ENCODE peak calls at places on chromosome 15, in four cellular contexts. Y, Q, H and J are unnamed samples.

GRCh38 chr15:99433026-99433756 is 132.6 kb upstream of the MEF2A start:
- DNase-seq in Y (no peak), H (no peak), Q (peak; percentile 78), J (peak; percentile 64)

GRCh38 chr15:60582370-60583036 is 103.6 kb upstream of the ICE2 start:
- DNase-seq in Q (peak; percentile 24), H (no peak), Y (no peak), J (peak; percentile 40)

GRCh38 chr15:60121845-60122244 is 117.7 kb downstream of the FOXB1 start:
- DNase-seq in H (no peak), Q (no peak), Y (no peak), J (no peak)

GRCh38 chr15:48855501-48856440 is 22.2 kb upstream of the EID1 start:
- DNase-seq in Q (no peak), H (peak; percentile 22), Y (no peak), J (no peak)

GRCh38 chr15:52657338-52657737 is 21.9 kb downstream of the ATOSA start:
- DNase-seq in Y (peak; percentile 41), H (no peak), Q (no peak), J (no peak)

GRCh38 chr15:42070966-42071350 is 23.4 kb downstream of the PLA2G4D start:
- DNase-seq in Y (no peak), Q (no peak), H (no peak), J (no peak)

GRCh38 chr15:92914103-92914499 is 14.0 kb downstream of the CHD2 start:
- DNase-seq in Q (no peak), Y (no peak), H (no peak), J (no peak)

GRCh38 chr15:45473068-45473467 is 49.5 kb downstream of the SLC30A4 start:
- DNase-seq in Q (no peak), H (no peak), Y (no peak), J (no peak)

GRCh38 chr15:45669422-45669821 is 34.6 kb downstream of the SQOR start:
- DNase-seq in Q (no peak), H (no peak), Y (no peak), J (no peak)

GRCh38 chr15:74505837-74506514 is 35.0 kb upstream of the ARID3B start:
- DNase-seq in Y (no peak), H (no peak), Q (no peak), J (no peak)

GRCh38 chr15:92091155-92091734 is 237.7 kb downstream of the SLCO3A1 start:
- DNase-seq in H (peak; percentile 80), Y (no peak), Q (no peak), J (no peak)

GRCh38 chr15:58608129-58608590 is 141.3 kb downstream of the ADAM10 start:
- DNase-seq in Y (peak; percentile 62), Q (no peak), H (no peak), J (no peak)

GRCh38 chr15:27527490-27528067 is 556.6 kb downstream of the GABRG3 start:
- DNase-seq in Q (no peak), H (peak; percentile 19), Y (no peak), J (no peak)

GRCh38 chr15:90190606-90191343 is 10.4 kb upstream of the SEMA4B start:
- DNase-seq in Q (peak; percentile 62), H (no peak), Y (no peak), J (no peak)

GRCh38 chr15:42696626-42697025 is 40.3 kb downstream of the CDAN1 start:
- DNase-seq in Q (no peak), H (no peak), Y (no peak), J (no peak)

GRCh38 chr15:27828721-27829120 is 270.4 kb downstream of the OCA2 start:
- DNase-seq in H (no peak), Q (no peak), Y (no peak), J (no peak)

GRCh38 chr15:40928351-40928974 is 677 bp upstream of the DLL4 start:
- DNase-seq in Q (no peak), Y (no peak), H (peak; percentile 55), J (no peak)

GRCh38 chr15:88166330-88166993 is 90.1 kb downstream of the NTRK3 start:
- DNase-seq in H (peak; percentile 72), Y (no peak), Q (peak; percentile 24), J (no peak)

GRCh38 chr15:74710349-74711094 is 14.7 kb upstream of the EDC3 start:
- DNase-seq in Q (no peak), H (no peak), Y (no peak), J (no peak)

GRCh38 chr15:50148362-50148963 is 29.4 kb upstream of the ATP8B4 start:
- DNase-seq in H (peak; percentile 88), Q (no peak), Y (peak; percentile 37), J (no peak)

GRCh38 chr15:38455096-38455495 is 1.2 kb downstream of the FAM98B start:
- DNase-seq in Y (no peak), H (no peak), Q (no peak), J (no peak)

GRCh38 chr15:71761649-71762048 is 48.7 kb upstream of the NR2E3 start:
- DNase-seq in Q (no peak), Y (peak; percentile 45), H (no peak), J (no peak)

GRCh38 chr15:81356252-81356651 is 17.8 kb downstream of the TMC3 start:
- DNase-seq in Y (no peak), H (no peak), Q (no peak), J (no peak)

GRCh38 chr15:99110093-99110492 is 5.2 kb downstream of the SYNM start:
- DNase-seq in Y (no peak), Q (no peak), H (no peak), J (no peak)

GRCh38 chr15:30046414-30046813 is 36.3 kb upstream of the GOLGA8J start:
- DNase-seq in H (no peak), Q (no peak), Y (no peak), J (no peak)

GRCh38 chr15:40857601-40858351 is 13.9 kb downstream of the SPINT1 start:
- DNase-seq in H (peak; percentile 72), Y (peak; percentile 30), Q (peak; percentile 89), J (peak; percentile 87)

GRCh38 chr15:72722071-72722696 is 36.2 kb downstream of the BBS4 start:
- DNase-seq in Q (peak; percentile 49), Y (peak; percentile 47), H (peak; percentile 78), J (peak; percentile 41)

GRCh38 chr15:47384316-47384715 is 333.0 kb upstream of the SEMA6D start:
- DNase-seq in H (peak; percentile 55), Y (peak; percentile 77), Q (no peak), J (no peak)

GRCh38 chr15:90234519-90234988 is 545 bp downstream of the GDPGP1 start:
- DNase-seq in H (no peak), Q (no peak), Y (no peak), J (no peak)

GRCh38 chr15:75677601-75678323 is 30.1 kb downstream of the SNX33 start:
- DNase-seq in Y (no peak), H (peak; percentile 38), Q (no peak), J (no peak)

GRCh38 chr15:80202641-80203360 is 49.2 kb downstream of the CTXND1 start:
- DNase-seq in Y (no peak), Q (no peak), H (no peak), J (no peak)

GRCh38 chr15:39582286-39582976 is 1.6 kb downstream of the THBS1 start:
- DNase-seq in Q (no peak), Y (no peak), H (no peak), J (no peak)

GRCh38 chr15:25136119-25136518 is 181.3 kb downstream of the SNRPN start:
- DNase-seq in Y (no peak), H (peak; percentile 57), Q (no peak), J (no peak)

GRCh38 chr15:58597943-58598828 is 151.3 kb downstream of the ADAM10 start:
- DNase-seq in Q (no peak), Y (no peak), H (no peak), J (no peak)

GRCh38 chr15:83653288-83653638 is 660 bp upstream of the ADAMTSL3 start:
- DNase-seq in Y (no peak), Q (no peak), H (no peak), J (no peak)

GRCh38 chr15:34892963-34893591 is 76.5 kb downstream of the AQR start:
- DNase-seq in Y (no peak), H (peak; percentile 23), Q (no peak), J (no peak)

GRCh38 chr15:66923438-66923881 is 141.9 kb upstream of the SMAD3 start:
- DNase-seq in Q (no peak), H (peak; percentile 72), Y (no peak), J (no peak)
- TF ChIP-seq CTCF in Q (peak; percentile 21), H (peak; percentile 76), Y (peak; percentile 46), J (peak; percentile 54)

GRCh38 chr15:70617076-70617910 is 146.1 kb downstream of the UACA start:
- DNase-seq in Y (no peak), Q (no peak), H (no peak), J (no peak)
- TF ChIP-seq CTCF in Y (no peak), Q (no peak), H (no peak), J (no peak)

DNA sequence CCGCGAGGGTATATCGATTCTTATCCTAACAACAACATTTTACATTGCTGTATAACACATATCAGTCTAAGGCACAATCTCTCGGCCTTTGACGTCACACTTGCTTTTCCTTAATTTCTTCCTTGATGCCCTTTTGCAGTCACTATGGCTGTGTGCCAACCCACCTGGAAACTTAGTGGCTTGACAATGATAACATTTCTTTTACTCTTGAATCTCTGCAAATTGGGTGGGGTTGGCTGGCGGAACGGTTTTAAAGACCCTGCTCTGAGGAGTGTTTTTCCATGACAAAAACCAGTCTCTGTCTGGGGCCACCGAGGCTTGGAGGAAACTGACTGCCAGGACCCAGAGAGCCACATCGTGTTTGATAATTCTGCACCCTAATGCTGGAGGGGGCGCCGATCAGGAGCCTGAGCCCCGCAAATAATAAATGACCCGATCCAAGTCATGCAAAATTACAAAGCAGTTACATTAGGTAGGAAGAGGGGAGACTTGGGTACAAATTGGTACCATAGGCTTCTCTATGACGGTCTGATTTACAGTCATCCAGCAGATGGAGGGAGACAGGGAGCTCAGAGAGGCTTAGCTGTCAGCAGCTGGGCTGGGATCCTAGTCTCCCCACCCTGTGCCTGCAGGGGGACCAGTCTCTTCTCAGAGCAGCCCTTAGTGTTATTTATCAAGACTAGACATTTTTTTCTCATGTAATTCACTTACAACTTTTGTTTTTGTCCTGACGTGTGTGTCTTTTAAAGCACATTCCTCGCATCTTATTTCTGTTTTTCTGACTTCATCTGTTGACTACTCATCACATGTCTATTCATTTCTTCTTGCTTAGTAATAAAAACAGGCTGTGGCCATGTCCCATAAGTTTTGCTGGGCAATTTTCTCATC is 115.8 kb downstream of the KLF13 start:
- DNase-seq in H (peak; percentile 52), Q (no peak), Y (peak; percentile 78), J (no peak)
- TF ChIP-seq CTCF in H (peak; percentile 15), Q (no peak), Y (peak; percentile 49), J (peak; percentile 20)

GRCh38 chr15:77584201-77584600 is 48.5 kb downstream of the LINGO1 start:
- DNase-seq in Y (no peak), H (peak; percentile 60), Q (no peak), J (no peak)
- TF ChIP-seq CTCF in Y (peak; percentile 31), H (peak; percentile 51), Q (no peak), J (peak; percentile 10)

GRCh38 chr15:56019819-56020218 is 26.4 kb upstream of the NEDD4 start:
- DNase-seq in Y (no peak), H (no peak), Q (no peak), J (no peak)
- TF ChIP-seq CTCF in Y (no peak), H (no peak), Q (no peak), J (no peak)